ENCODE peak calls at places on chromosome 6, in five cellular contexts. P is IMR-90, B is lower lobe of right lung, M is transverse colon, S is ovary. U is an unnamed sample.

GRCh38 chr6:117329926-117330325 is 64.6 kb downstream of the VGLL2 start:
- DNase-seq in P (no peak), B (no peak), M (no peak), S (no peak), U (no peak)

GRCh38 chr6:113616875-113617274 is 240.3 kb upstream of the MARCKS start:
- DNase-seq in P (no peak), B (no peak), M (no peak), S (no peak), U (no peak)

GRCh38 chr6:12350644-12351173 is 60.5 kb downstream of the EDN1 start:
- DNase-seq in P (no peak), B (no peak), M (no peak), S (no peak), U (no peak)

GRCh38 chr6:106247293-106247692 is 78.3 kb downstream of the ATG5 start:
- DNase-seq in P (peak), B (no peak), M (no peak), S (no peak), U (no peak)

GRCh38 chr6:111277819-111278218 is 190.5 kb downstream of the SLC16A10 start:
- DNase-seq in P (no peak), B (no peak), M (no peak), S (no peak), U (no peak)

GRCh38 chr6:163955131-163955530 is 540.6 kb downstream of the QKI start:
- DNase-seq in P (peak), B (no peak), M (no peak), S (no peak), U (no peak)

GRCh38 chr6:112979830-112980229 is 632.7 kb downstream of the RFPL4B start:
- DNase-seq in P (no peak), B (no peak), M (no peak), S (no peak), U (no peak)

GRCh38 chr6:139256087-139256486 is 35.7 kb downstream of the TXLNB start:
- DNase-seq in P (peak), B (no peak), M (no peak), S (no peak), U (no peak)

GRCh38 chr6:4666886-4667513 is 109.2 kb upstream of the CDYL start:
- DNase-seq in P (no peak), B (no peak), M (no peak), S (no peak), U (no peak)

GRCh38 chr6:52609968-52610367 is 33.1 kb upstream of the TRAM2 start:
- DNase-seq in P (no peak), B (no peak), M (no peak), S (no peak), U (no peak)

GRCh38 chr6:159959165-159959975 is 9.5 kb upstream of the IGF2R start:
- DNase-seq in P (no peak), B (no peak), M (no peak), S (no peak), U (no peak)

GRCh38 chr6:127738423-127738822 is 161.4 kb downstream of the C6orf58 start:
- DNase-seq in P (no peak), B (no peak), M (no peak), S (no peak), U (no peak)

GRCh38 chr6:39189915-39190544 is 39.2 kb downstream of the KCNK5 start:
- DNase-seq in P (peak), B (peak), M (peak), S (peak), U (no peak)

GRCh38 chr6:45812937-45813336 is 202.7 kb downstream of the CLIC5 start:
- DNase-seq in P (peak), B (no peak), M (no peak), S (no peak), U (no peak)

GRCh38 chr6:3427740-3428085 is 29.1 kb downstream of the SLC22A23 start:
- DNase-seq in P (no peak), B (no peak), M (peak), S (no peak), U (no peak)

GRCh38 chr6:39841291-39841690 is 49.1 kb downstream of the DAAM2 start:
- DNase-seq in P (peak), B (no peak), M (no peak), S (no peak), U (no peak)

GRCh38 chr6:51559059-51559458 is 528.4 kb downstream of the PKHD1 start:
- DNase-seq in P (no peak), B (no peak), M (no peak), S (no peak), U (no peak)

GRCh38 chr6:42409582-42409981 is 42.1 kb downstream of the TRERF1 start:
- DNase-seq in P (no peak), B (no peak), M (no peak), S (no peak), U (no peak)

GRCh38 chr6:14337157-14337556 is 219.6 kb downstream of the CD83 start:
- DNase-seq in P (peak), B (no peak), M (no peak), S (no peak), U (no peak)

GRCh38 chr6:69875715-69876114 is 9.4 kb downstream of the COL19A1 start:
- DNase-seq in P (no peak), B (no peak), M (no peak), S (no peak), U (no peak)

GRCh38 chr6:39113788-39114187 is 1.2 kb downstream of the SAYSD1 start:
- DNase-seq in P (no peak), B (no peak), M (no peak), S (no peak), U (no peak)

GRCh38 chr6:139378882-139379341 is 4.5 kb upstream of the CITED2 start:
- DNase-seq in P (peak), B (no peak), M (no peak), S (no peak), U (no peak)

GRCh38 chr6:25014806-25015560 is 79.2 kb upstream of the RIPOR2 start:
- DNase-seq in P (peak), B (no peak), M (no peak), S (no peak), U (no peak)

GRCh38 chr6:141313986-141314385 is 818.7 kb upstream of the GJE1 start:
- DNase-seq in P (no peak), B (no peak), M (no peak), S (no peak), U (no peak)

GRCh38 chr6:164166515-164166914 is 752.0 kb downstream of the QKI start:
- DNase-seq in P (no peak), B (no peak), M (no peak), S (no peak), U (no peak)

GRCh38 chr6:11121851-11122250 is 10.3 kb upstream of the ERVFRD-1 start:
- DNase-seq in P (no peak), B (no peak), M (no peak), S (no peak), U (no peak)

GRCh38 chr6:44000164-44000842 is 126.9 kb downstream of the MRPL14 start:
- DNase-seq in P (peak), B (peak), M (peak), S (peak), U (no peak)

GRCh38 chr6:74133073-74133472 is 437.1 kb downstream of the CD109 start:
- DNase-seq in P (no peak), B (no peak), M (no peak), S (no peak), U (no peak)

GRCh38 chr6:145761584-145761983 is 26.3 kb upstream of the EPM2A start:
- DNase-seq in P (no peak), B (no peak), M (no peak), S (no peak), U (no peak)
- TF ChIP-seq CTCF in P (no peak), B (no peak), M (no peak), S (no peak), U (no peak)

DNA sequence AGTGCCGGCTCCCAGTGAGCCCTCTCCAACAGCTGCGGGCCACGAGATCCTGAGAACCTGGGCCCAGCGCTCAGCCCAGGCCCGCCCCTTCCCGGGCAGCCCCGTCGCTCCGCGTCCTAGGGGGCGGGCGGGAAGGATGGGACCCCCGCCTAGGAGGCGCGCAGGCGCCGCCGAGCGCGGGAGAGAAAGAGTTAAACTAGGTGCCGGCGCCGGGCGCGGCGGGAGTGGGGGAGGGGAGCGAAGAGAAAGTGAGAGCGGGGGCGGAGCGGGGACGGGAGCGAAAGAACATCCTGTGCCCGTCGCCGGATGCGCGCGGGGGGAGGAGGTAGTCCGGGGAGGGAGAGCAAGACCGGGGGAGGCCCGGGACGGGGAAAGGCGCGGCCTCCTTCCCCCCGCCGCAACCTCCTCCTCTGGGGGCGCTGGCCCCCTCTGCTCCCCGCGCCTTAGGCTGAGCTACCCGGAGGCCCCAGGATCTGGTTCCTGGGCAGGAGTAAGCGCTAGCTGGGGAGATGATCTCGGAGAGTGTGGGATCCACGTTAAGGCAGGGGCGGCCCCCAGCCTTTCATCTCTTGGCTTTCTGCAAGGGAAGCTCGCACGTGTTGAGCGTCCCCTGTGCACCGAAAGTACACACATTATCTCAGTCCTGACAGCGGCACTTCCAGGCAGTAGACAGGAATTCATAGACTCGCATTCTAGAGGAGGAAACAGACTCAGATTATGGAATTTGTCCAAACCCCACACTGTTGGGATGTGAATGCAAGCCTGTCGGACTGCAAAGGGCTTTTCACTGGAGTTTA is 4.9 kb upstream of the ARMC12 start:
- DNase-seq in P (peak), B (peak), M (peak), S (peak), U (peak)
- TF ChIP-seq CTCF in P (no peak), B (peak), M (no peak), S (peak), U (no peak)

DNA sequence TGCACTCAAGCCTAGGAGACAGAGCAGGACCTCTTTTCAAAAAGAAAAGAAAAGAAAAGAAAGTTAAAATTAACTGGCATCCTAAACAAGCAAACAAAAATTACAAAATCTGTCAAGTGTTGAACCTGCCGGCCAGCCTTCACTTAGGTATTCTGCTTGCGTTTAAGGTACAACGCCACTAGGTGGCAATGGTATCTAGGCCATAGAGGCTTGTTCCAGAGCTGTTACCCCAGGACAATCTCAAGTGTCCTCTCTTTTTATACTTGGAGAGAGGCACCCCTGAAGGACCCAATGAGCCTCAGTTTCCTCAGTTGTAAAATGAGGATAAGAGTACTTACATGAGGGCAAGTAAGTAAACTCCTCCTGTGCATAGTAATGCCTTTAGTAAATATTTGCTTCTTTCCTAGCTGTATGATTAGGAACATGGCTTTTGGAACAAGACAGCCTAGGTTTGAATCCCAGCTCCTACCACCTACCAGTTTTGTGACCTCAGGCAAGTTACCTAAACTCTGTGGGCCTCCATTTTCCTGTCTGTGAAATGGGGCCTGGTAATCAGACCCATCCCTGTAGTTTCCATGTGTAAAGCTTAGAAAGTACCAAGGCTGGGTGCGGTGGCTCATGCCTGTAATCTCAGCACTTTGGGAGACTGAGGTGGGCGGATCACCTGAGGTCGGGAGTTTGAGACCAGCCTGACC is 5.8 kb upstream of the PACSIN1 start:
- DNase-seq in P (peak), B (no peak), M (peak), S (no peak), U (no peak)
- TF ChIP-seq CTCF in P (peak), B (peak), M (peak), S (no peak), U (no peak)

GRCh38 chr6:87391334-87391733 is 16.4 kb upstream of the CFAP206 start:
- DNase-seq in P (peak), B (no peak), M (no peak), S (no peak), U (no peak)
- TF ChIP-seq CTCF in P (peak), B (no peak), M (peak), S (no peak), U (no peak)

DNA sequence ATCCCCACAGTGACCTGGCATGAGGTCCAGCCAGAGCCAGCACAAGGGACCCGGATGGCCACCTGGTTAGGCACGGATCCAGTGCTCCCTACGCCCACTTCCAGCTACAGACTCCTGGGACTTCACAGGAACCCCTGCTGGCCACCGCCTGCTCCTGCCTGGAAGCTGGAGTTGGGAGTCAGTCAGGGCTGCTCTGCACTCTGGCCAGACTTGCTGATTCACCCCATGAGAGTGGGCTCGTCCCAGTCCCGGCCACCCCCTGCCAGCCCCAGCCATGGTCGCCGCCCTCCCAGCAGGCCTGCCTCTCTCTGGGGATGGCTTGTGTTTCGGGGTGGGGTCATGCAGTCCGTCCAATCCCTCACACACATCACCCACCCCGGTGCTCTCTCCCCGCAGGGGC is 125.8 kb downstream of the DLL1 start:
- DNase-seq in P (no peak), B (peak), M (no peak), S (no peak), U (no peak)
- TF ChIP-seq CTCF in P (no peak), B (no peak), M (no peak), S (no peak), U (no peak)

DNA sequence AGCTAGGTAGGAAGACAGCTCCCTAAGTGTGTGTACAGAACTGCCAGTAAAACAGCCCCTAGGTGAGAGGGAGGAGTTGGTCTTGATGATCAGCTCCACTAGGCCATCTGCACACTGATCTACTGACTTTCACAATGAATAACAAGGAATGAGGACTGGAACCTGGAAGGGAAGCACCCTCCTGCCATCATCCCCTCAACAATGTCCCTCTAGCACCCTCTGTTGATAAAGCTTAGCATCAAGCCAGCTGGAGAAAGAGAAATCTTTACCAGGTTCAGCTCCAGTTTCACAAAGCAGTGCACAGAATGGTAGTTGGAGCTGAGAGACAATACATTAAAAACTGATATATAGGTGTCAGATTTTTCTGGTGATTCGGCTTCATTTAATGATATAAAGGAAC is 57.2 kb upstream of the IRAK1BP1 start:
- DNase-seq in P (peak), B (no peak), M (peak), S (no peak), U (no peak)
- TF ChIP-seq CTCF in P (peak), B (peak), M (peak), S (no peak), U (no peak)

GRCh38 chr6:61953881-61954280 is 332.1 kb downstream of the KHDRBS2 start:
- DNase-seq in P (no peak), B (no peak), M (no peak), S (no peak), U (no peak)
- TF ChIP-seq CTCF in P (no peak), B (no peak), M (no peak), S (no peak), U (no peak)

GRCh38 chr6:167807200-167807599 is 19.5 kb upstream of the AFDN start:
- DNase-seq in P (no peak), B (no peak), M (no peak), S (no peak), U (no peak)

GRCh38 chr6:167803816-167804215 is 22.9 kb upstream of the AFDN start:
- DNase-seq in P (no peak), B (no peak), M (no peak), S (no peak), U (no peak)

GRCh38 chr6:167805349-167806060 is 21.2 kb upstream of the AFDN start:
- DNase-seq in P (no peak), B (no peak), M (no peak), S (no peak), U (no peak)

GRCh38 chr6:167804281-167805013 is 22.3 kb upstream of the AFDN start:
- DNase-seq in P (no peak), B (no peak), M (no peak), S (no peak), U (no peak)

DNA sequence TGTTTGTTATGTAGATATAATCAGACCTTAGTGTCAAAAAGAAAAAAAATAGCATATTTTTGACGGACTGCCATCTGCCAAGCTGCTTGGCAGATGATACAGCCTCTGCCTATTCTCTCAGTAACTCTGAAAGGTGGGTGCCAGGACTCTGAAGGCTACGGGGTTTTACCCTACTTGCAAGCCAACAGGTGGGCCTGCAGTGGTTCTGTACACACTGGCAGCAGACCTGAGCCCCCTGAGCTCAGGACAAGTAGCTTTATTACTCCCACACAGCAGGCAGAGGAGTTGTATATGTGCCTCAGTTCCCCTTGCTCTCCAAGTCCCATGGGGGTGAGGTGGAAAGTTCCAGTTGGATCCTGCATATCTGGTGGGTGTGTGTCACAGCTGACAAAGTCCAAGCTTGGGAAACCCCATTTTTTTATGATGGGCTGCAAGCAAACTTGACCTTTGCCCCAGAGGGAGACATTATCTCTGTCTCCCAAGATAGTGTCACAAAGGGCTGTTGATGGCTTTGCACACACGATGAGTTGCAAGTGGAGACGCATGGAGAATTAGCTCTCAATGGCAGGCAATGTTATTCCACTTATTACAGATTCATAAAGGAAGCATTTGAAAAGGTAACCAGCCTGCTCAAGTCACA is 20.5 kb upstream of the AFDN start:
- DNase-seq in P (no peak), B (no peak), M (peak), S (no peak), U (no peak)
- TF ChIP-seq CTCF in P (no peak), B (no peak), M (no peak), S (no peak), U (no peak)

GRCh38 chr6:157023958-157024357 is 246.8 kb downstream of the ARID1B start:
- DNase-seq in P (peak), B (no peak), M (no peak), S (no peak), U (no peak)
- TF ChIP-seq CTCF in P (no peak), B (no peak), M (no peak), S (no peak), U (no peak)

DNA sequence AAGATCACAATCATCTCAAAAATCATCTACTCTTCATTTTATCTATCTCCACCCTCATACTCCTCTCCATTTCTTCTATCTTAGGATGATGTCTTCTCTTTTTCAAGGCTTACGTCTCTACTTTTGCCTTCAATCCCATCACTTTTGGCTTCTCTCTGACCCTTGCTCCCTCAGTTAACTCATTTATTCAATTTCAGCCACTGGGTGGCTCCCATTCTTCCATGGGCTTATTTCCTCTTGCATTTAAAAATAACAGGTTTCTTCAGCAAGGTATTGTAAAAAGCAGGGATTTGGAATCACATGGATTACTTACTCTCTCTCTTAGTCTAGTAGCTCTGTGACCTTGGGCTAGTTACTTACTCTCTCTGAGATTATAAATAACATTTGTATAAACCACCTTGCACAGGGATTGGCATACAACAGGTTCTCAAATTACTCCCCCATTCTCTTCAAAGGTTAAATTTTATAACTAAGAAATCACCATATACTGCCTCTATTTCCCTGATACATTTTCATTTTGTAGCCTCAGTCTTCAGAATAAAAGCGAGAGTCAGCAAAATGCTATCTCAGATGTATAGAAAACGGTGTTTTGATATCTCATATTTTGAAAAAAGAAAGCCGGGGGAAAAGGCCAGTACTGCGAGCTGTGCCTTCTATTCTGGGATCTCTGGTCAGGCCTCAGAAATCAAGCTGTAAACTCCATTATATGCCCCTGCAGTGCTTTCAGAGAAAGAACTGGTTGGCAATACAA is 5.5 kb downstream of the ZSCAN12 start:
- DNase-seq in P (peak), B (no peak), M (no peak), S (no peak), U (no peak)
- TF ChIP-seq CTCF in P (peak), B (no peak), M (no peak), S (no peak), U (no peak)

U was measured in omental fat pad.